ENCODE peak calls at places on chromosomes 6 and 20, in four cellular contexts. C is lower lobe of right lung, Y is left lung, K is cardiac muscle cell. N is an unnamed sample.

GRCh38 chr6:124968401-124968800 is 6.2 kb downstream of the RNF217 start:
- DNase-seq in C (no peak), Y (no peak), K (no peak), N (no peak)

GRCh38 chr6:56714982-56715456 is 72.3 kb upstream of the DST start:
- DNase-seq in C (no peak), Y (no peak), K (peak; percentile 54), N (no peak)

GRCh38 chr20:45518282-45518681 is 2.9 kb upstream of the SPINT3 start:
- DNase-seq in C (no peak), Y (peak; percentile 43), K (no peak), N (no peak)

GRCh38 chr20:49989234-49990065 is 6.7 kb downstream of the SNAI1 start:
- DNase-seq in C (peak; percentile 57), Y (peak; percentile 49), K (peak; percentile 88), N (no peak)

GRCh38 chr20:53136473-53136872 is 164.3 kb downstream of the TSHZ2 start:
- DNase-seq in C (no peak), Y (no peak), K (no peak), N (no peak)

GRCh38 chr6:64988148-64988547 is 718.9 kb downstream of the EYS start:
- DNase-seq in C (no peak), Y (no peak), K (no peak), N (no peak)

GRCh38 chr6:4322846-4323309 is 187.5 kb upstream of the ECI2 start:
- DNase-seq in C (no peak), Y (no peak), K (peak; percentile 51), N (no peak)

GRCh38 chr20:10433014-10433622 is 904 bp downstream of the MKKS start:
- DNase-seq in C (no peak), Y (no peak), K (peak; percentile 13), N (no peak)

GRCh38 chr6:169022079-169022478 is 231.6 kb downstream of the THBS2 start:
- DNase-seq in C (no peak), Y (no peak), K (no peak), N (no peak)

GRCh38 chr6:150299873-150300485 is 68.8 kb upstream of the IYD start:
- DNase-seq in C (no peak), Y (no peak), K (no peak), N (no peak)

GRCh38 chr6:42532038-42532669 is 31.7 kb upstream of the UBR2 start:
- DNase-seq in C (no peak), Y (no peak), K (peak; percentile 80), N (no peak)

GRCh38 chr6:14876778-14877613 is 368.9 kb upstream of the JARID2 start:
- DNase-seq in C (no peak), Y (no peak), K (peak; percentile 88), N (no peak)

GRCh38 chr6:85803721-85804120 is 161.0 kb upstream of the SYNCRIP start:
- DNase-seq in C (no peak), Y (no peak), K (no peak), N (no peak)

GRCh38 chr20:61822396-61822795 is 243.3 kb downstream of the TAF4 start:
- DNase-seq in C (peak; percentile 25), Y (no peak), K (no peak), N (no peak)

GRCh38 chr6:6277418-6277817 is 43.0 kb downstream of the F13A1 start:
- DNase-seq in C (no peak), Y (no peak), K (no peak), N (no peak)

GRCh38 chr6:159174263-159174974 is 5.2 kb downstream of the FNDC1 start:
- DNase-seq in C (peak; percentile 84), Y (peak; percentile 76), K (peak; percentile 86), N (peak; percentile 49)

GRCh38 chr6:148146717-148147116 is 195.9 kb upstream of the SASH1 start:
- DNase-seq in C (no peak), Y (no peak), K (peak; percentile 23), N (peak; percentile 14)

GRCh38 chr6:7769702-7770101 is 43.8 kb downstream of the BMP6 start:
- DNase-seq in C (no peak), Y (no peak), K (peak; percentile 17), N (no peak)

GRCh38 chr20:54680872-54681297 is 205.5 kb downstream of the DOK5 start:
- DNase-seq in C (no peak), Y (no peak), K (peak; percentile 64), N (no peak)

GRCh38 chr20:32019156-32019510 is 8.9 kb downstream of the CCM2L start:
- DNase-seq in C (peak; percentile 43), Y (no peak), K (no peak), N (no peak)

GRCh38 chr6:135555550-135555949 is 58.0 kb upstream of the AHI1 start:
- DNase-seq in C (no peak), Y (no peak), K (no peak), N (no peak)

GRCh38 chr6:40903456-40903855 is 135.6 kb downstream of the UNC5CL start:
- DNase-seq in C (no peak), Y (no peak), K (no peak), N (no peak)

GRCh38 chr6:132719736-132720448 is 6.0 kb upstream of the VNN1 start:
- DNase-seq in C (no peak), Y (no peak), K (no peak), N (no peak)

GRCh38 chr6:131597448-131597847 is 24.4 kb downstream of the ARG1 start:
- DNase-seq in C (no peak), Y (no peak), K (peak; percentile 9), N (no peak)

GRCh38 chr6:145263807-145264206 is 471.5 kb downstream of the EPM2A start:
- DNase-seq in C (no peak), Y (no peak), K (no peak), N (no peak)

GRCh38 chr20:32832664-32833063 is 12.9 kb downstream of the MAPRE1 start:
- DNase-seq in C (no peak), Y (no peak), K (no peak), N (no peak)

GRCh38 chr20:48783533-48784272 is 44.1 kb downstream of the PREX1 start:
- DNase-seq in C (no peak), Y (no peak), K (no peak), N (no peak)

GRCh38 chr6:31940256-31940664 is 5.6 kb upstream of the CFB start:
- DNase-seq in C (no peak), Y (no peak), K (no peak), N (no peak)

GRCh38 chr6:13914346-13914745 is 10.4 kb upstream of the RNF182 start:
- DNase-seq in C (no peak), Y (no peak), K (peak; percentile 21), N (no peak)

GRCh38 chr20:15240801-15241200 is 903.4 kb upstream of the FLRT3 start:
- DNase-seq in C (no peak), Y (no peak), K (no peak), N (no peak)

GRCh38 chr6:151822252-151823111 is 15.0 kb downstream of the ESR1 start:
- DNase-seq in C (no peak), Y (no peak), K (no peak), N (no peak)

GRCh38 chr20:10216146-10216741 is 2.4 kb upstream of the SNAP25 start:
- DNase-seq in C (no peak), Y (no peak), K (peak; percentile 46), N (no peak)

GRCh38 chr6:3592371-3592941 is 135.6 kb upstream of the SLC22A23 start:
- DNase-seq in C (no peak), Y (no peak), K (peak; percentile 95), N (no peak)

GRCh38 chr6:35727935-35728662 is 8.7 kb upstream of the ARMC12 start:
- DNase-seq in C (peak; percentile 97), Y (peak; percentile 96), K (peak; percentile 99), N (peak; percentile 76)

GRCh38 chr6:24448828-24449525 is 40.4 kb downstream of the GPLD1 start:
- DNase-seq in C (no peak), Y (no peak), K (no peak), N (no peak)

GRCh38 chr6:8983202-8983688 is 547.9 kb upstream of the SLC35B3 start:
- DNase-seq in C (peak; percentile 60), Y (peak; percentile 45), K (peak; percentile 72), N (peak; percentile 15)

GRCh38 chr20:56689318-56689717 is 60.2 kb downstream of the TFAP2C start:
- DNase-seq in C (no peak), Y (peak; percentile 36), K (peak; percentile 82), N (no peak)

GRCh38 chr6:19515939-19516338 is 321.2 kb upstream of the ID4 start:
- DNase-seq in C (no peak), Y (no peak), K (no peak), N (no peak)
- H3K9me3 ChIP-seq in C (peaks cover 18% of the 10 kb centered on the region), Y (peaks cover 56% of the 10 kb centered on the region), K (peaks cover 2% of the 10 kb centered on the region), N (no peaks in the 10 kb centered on the region)

GRCh38 chr20:59605691-59606364 is 1.5 kb downstream of the PHACTR3 start:
- DNase-seq in C (no peak), Y (no peak), K (no peak), N (no peak)
- H3K9me3 ChIP-seq in C (no peaks in the 10 kb centered on the region), Y (no peaks in the 10 kb centered on the region), K (no peaks in the 10 kb centered on the region), N (no peaks in the 10 kb centered on the region)

GRCh38 chr20:19137641-19138040 is 74.8 kb upstream of the SLC24A3 start:
- DNase-seq in C (no peak), Y (no peak), K (no peak), N (no peak)
- H3K9me3 ChIP-seq in C (peaks cover 3% of the 10 kb centered on the region), Y (peaks cover 35% of the 10 kb centered on the region), K (no peaks in the 10 kb centered on the region), N (no peaks in the 10 kb centered on the region)

GRCh38 chr20:39916236-39916635 is 772.8 kb downstream of the MAFB start:
- DNase-seq in C (no peak), Y (no peak), K (no peak), N (no peak)
- H3K9me3 ChIP-seq in C (no peaks in the 10 kb centered on the region), Y (no peaks in the 10 kb centered on the region), K (no peaks in the 10 kb centered on the region), N (no peaks in the 10 kb centered on the region)

DNA sequence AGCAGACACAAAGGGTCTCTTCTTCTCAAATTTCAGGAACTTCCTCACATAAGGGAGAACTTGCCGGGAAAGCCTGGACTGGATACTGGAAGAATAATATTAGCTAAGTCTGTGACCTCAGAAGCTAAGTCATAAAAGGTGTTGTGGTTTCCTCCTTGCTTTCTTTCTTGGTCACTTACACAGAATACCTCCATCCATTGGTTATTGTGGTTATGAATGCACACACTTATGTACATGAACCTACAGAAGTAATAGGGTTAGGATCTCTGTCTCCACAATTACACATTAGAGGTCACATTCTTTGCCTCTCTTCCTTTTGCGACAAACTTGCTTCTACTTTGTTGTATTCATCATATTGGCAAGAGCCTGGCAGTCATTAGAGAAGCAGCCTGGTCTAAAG is 40.4 kb downstream of the ZNF391 start:
- DNase-seq in C (no peak), Y (no peak), K (no peak), N (no peak)
- H3K9me3 ChIP-seq in C (no peaks in the 10 kb centered on the region), Y (peaks cover 22% of the 10 kb centered on the region), K (no peaks in the 10 kb centered on the region), N (no peaks in the 10 kb centered on the region)

GRCh38 chr20:34070079-34070439 is 42.0 kb downstream of the EIF2S2 start:
- DNase-seq in C (no peak), Y (no peak), K (no peak), N (no peak)
- H3K9me3 ChIP-seq in C (no peaks in the 10 kb centered on the region), Y (no peaks in the 10 kb centered on the region), K (no peaks in the 10 kb centered on the region), N (no peaks in the 10 kb centered on the region)